ENCODE peak calls at places on chromosomes 4 and X, in nine cellular contexts. One of them, this sample, is unnamed.

GRCh38 chr4:56757270-56757746 is 64.2 kb downstream of the SPINK2 start:
- DNase-seq in GM23338: no peak
- DNase-seq in BJ: no peak
- DNase-seq in body of pancreas: no peak
- DNase-seq in uterus: no peak
- DNase-seq in heart right ventricle: no peak
- DNase-seq in fibroblast of lung: peak; percentile 73
- DNase-seq in lower lobe of right lung: no peak
- DNase-seq in PC-9: no peak
- DNase-seq in this sample: peak; percentile 68

GRCh38 chr4:6019316-6020263 is 1.4 kb upstream of the C4orf50 start:
- DNase-seq in GM23338: peak; percentile 95
- DNase-seq in BJ: no peak
- DNase-seq in body of pancreas: peak; percentile 52
- DNase-seq in uterus: no peak
- DNase-seq in heart right ventricle: no peak
- DNase-seq in fibroblast of lung: peak; percentile 29
- DNase-seq in lower lobe of right lung: no peak
- DNase-seq in PC-9: no peak
- DNase-seq in this sample: peak; percentile 13

GRCh38 chr4:26022346-26022891 is 108.4 kb downstream of the SMIM20 start:
- DNase-seq in GM23338: no peak
- DNase-seq in BJ: peak; percentile 71
- DNase-seq in body of pancreas: peak; percentile 69
- DNase-seq in uterus: no peak
- DNase-seq in heart right ventricle: no peak
- DNase-seq in fibroblast of lung: peak; percentile 88
- DNase-seq in lower lobe of right lung: no peak
- DNase-seq in PC-9: peak; percentile 81
- DNase-seq in this sample: peak; percentile 84

GRCh38 chr4:150224896-150225591 is 146.8 kb downstream of the DCLK2 start:
- DNase-seq in GM23338: peak; percentile 58
- DNase-seq in BJ: peak; percentile 98
- DNase-seq in body of pancreas: no peak
- DNase-seq in uterus: no peak
- DNase-seq in heart right ventricle: no peak
- DNase-seq in fibroblast of lung: peak; percentile 98
- DNase-seq in lower lobe of right lung: no peak
- DNase-seq in PC-9: no peak
- DNase-seq in this sample: peak; percentile 93

GRCh38 chrX:118183606-118184005 is 67.0 kb upstream of the KLHL13 start:
- DNase-seq in GM23338: peak; percentile 45
- DNase-seq in BJ: no peak
- DNase-seq in body of pancreas: no peak
- DNase-seq in uterus: no peak
- DNase-seq in heart right ventricle: no peak
- DNase-seq in fibroblast of lung: no peak
- DNase-seq in lower lobe of right lung: no peak
- DNase-seq in PC-9: no peak
- DNase-seq in this sample: no peak

GRCh38 chr4:25321703-25322102 is 9.1 kb downstream of the ZCCHC4 start:
- DNase-seq in GM23338: no peak
- DNase-seq in BJ: no peak
- DNase-seq in body of pancreas: no peak
- DNase-seq in uterus: no peak
- DNase-seq in heart right ventricle: no peak
- DNase-seq in fibroblast of lung: no peak
- DNase-seq in lower lobe of right lung: no peak
- DNase-seq in PC-9: no peak
- DNase-seq in this sample: no peak

GRCh38 chrX:53320543-53321215 is 39.3 kb upstream of the IQSEC2 start:
- DNase-seq in GM23338: peak; percentile 15
- DNase-seq in BJ: no peak
- DNase-seq in body of pancreas: peak; percentile 6
- DNase-seq in uterus: no peak
- DNase-seq in heart right ventricle: peak; percentile 15
- DNase-seq in fibroblast of lung: no peak
- DNase-seq in lower lobe of right lung: peak; percentile 48
- DNase-seq in PC-9: no peak
- DNase-seq in this sample: peak; percentile 26

GRCh38 chr4:184269879-184270430 is 52.3 kb upstream of the ENPP6 start:
- DNase-seq in GM23338: no peak
- DNase-seq in BJ: no peak
- DNase-seq in body of pancreas: no peak
- DNase-seq in uterus: no peak
- DNase-seq in heart right ventricle: no peak
- DNase-seq in fibroblast of lung: no peak
- DNase-seq in lower lobe of right lung: no peak
- DNase-seq in PC-9: no peak
- DNase-seq in this sample: no peak

GRCh38 chr4:7206856-7207567 is 14.7 kb downstream of the SORCS2 start:
- DNase-seq in GM23338: peak; percentile 46
- DNase-seq in BJ: peak; percentile 49
- DNase-seq in body of pancreas: peak; percentile 47
- DNase-seq in uterus: peak; percentile 88
- DNase-seq in heart right ventricle: peak; percentile 85
- DNase-seq in fibroblast of lung: peak; percentile 97
- DNase-seq in lower lobe of right lung: peak; percentile 80
- DNase-seq in PC-9: peak; percentile 65
- DNase-seq in this sample: peak; percentile 85

GRCh38 chrX:129655547-129656248 is 942 bp upstream of the APLN start:
- DNase-seq in GM23338: peak; percentile 55
- DNase-seq in BJ: no peak
- DNase-seq in body of pancreas: no peak
- DNase-seq in uterus: no peak
- DNase-seq in heart right ventricle: no peak
- DNase-seq in fibroblast of lung: no peak
- DNase-seq in lower lobe of right lung: no peak
- DNase-seq in PC-9: no peak
- DNase-seq in this sample: peak; percentile 25

GRCh38 chr4:7734651-7735260 is 204.9 kb downstream of the AFAP1 start:
- DNase-seq in GM23338: no peak
- DNase-seq in BJ: no peak
- DNase-seq in body of pancreas: no peak
- DNase-seq in uterus: no peak
- DNase-seq in heart right ventricle: no peak
- DNase-seq in fibroblast of lung: no peak
- DNase-seq in lower lobe of right lung: peak; percentile 76
- DNase-seq in PC-9: no peak
- DNase-seq in this sample: no peak

GRCh38 chr4:94488667-94489066 is 36.9 kb downstream of the PDLIM5 start:
- DNase-seq in GM23338: no peak
- DNase-seq in BJ: peak; percentile 82
- DNase-seq in body of pancreas: no peak
- DNase-seq in uterus: no peak
- DNase-seq in heart right ventricle: no peak
- DNase-seq in fibroblast of lung: peak; percentile 86
- DNase-seq in lower lobe of right lung: no peak
- DNase-seq in PC-9: peak; percentile 53
- DNase-seq in this sample: peak; percentile 66

GRCh38 chr4:186400676-186401075 is 134.7 kb downstream of the F11 start:
- DNase-seq in GM23338: no peak
- DNase-seq in BJ: no peak
- DNase-seq in body of pancreas: peak; percentile 62
- DNase-seq in uterus: no peak
- DNase-seq in heart right ventricle: no peak
- DNase-seq in fibroblast of lung: peak; percentile 1
- DNase-seq in lower lobe of right lung: no peak
- DNase-seq in PC-9: no peak
- DNase-seq in this sample: no peak

GRCh38 chr4:537436-538264 is 38.4 kb downstream of the TMEM271 start:
- DNase-seq in GM23338: no peak
- DNase-seq in BJ: no peak
- DNase-seq in body of pancreas: no peak
- DNase-seq in uterus: no peak
- DNase-seq in heart right ventricle: no peak
- DNase-seq in fibroblast of lung: no peak
- DNase-seq in lower lobe of right lung: peak; percentile 36
- DNase-seq in PC-9: no peak
- DNase-seq in this sample: no peak

GRCh38 chrX:13890806-13891205 is 73.9 kb upstream of the GPM6B start:
- DNase-seq in GM23338: no peak
- DNase-seq in BJ: no peak
- DNase-seq in body of pancreas: no peak
- DNase-seq in uterus: no peak
- DNase-seq in heart right ventricle: no peak
- DNase-seq in fibroblast of lung: no peak
- DNase-seq in lower lobe of right lung: no peak
- DNase-seq in PC-9: no peak
- DNase-seq in this sample: no peak

GRCh38 chr4:38069271-38069760 is 109.1 kb downstream of the PTTG2 start:
- DNase-seq in GM23338: peak; percentile 87
- DNase-seq in BJ: no peak
- DNase-seq in body of pancreas: peak; percentile 90
- DNase-seq in uterus: no peak
- DNase-seq in heart right ventricle: no peak
- DNase-seq in fibroblast of lung: peak; percentile 86
- DNase-seq in lower lobe of right lung: no peak
- DNase-seq in PC-9: no peak
- DNase-seq in this sample: no peak

DNA sequence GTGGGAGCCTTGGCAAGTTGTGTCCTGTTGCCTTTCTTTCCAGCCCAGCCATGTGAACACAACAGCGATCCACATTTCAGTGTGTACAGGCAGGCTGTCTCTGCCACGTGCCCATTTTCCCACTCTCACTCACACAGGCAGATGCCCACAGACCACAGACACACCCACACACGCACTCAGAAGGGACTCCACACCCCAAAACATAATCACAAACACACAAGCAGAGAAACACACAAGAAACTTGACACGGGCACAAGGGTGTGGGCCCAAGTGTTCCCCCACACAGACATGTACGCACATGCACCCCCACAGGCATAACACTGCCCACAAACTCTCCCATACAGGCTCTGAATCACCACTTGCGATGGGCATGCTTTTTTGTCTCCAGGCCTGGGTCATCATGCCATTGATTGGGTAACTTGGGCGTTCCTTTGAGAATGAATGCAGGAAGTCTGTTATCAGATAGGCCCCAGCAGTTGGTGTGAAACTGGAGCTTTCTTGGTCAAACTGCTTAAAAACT is 84.3 kb downstream of the NBDY start:
- DNase-seq in GM23338: no peak
- DNase-seq in BJ: no peak
- DNase-seq in body of pancreas: peak; percentile 21
- DNase-seq in uterus: no peak
- DNase-seq in heart right ventricle: no peak
- DNase-seq in fibroblast of lung: peak; percentile 78
- DNase-seq in lower lobe of right lung: no peak
- DNase-seq in PC-9: no peak
- DNase-seq in this sample: peak; percentile 26
- H3K4me3 ChIP-seq in GM23338: no peak overlapping the region
- H3K4me3 ChIP-seq in BJ: no peak overlapping the region
- H3K4me3 ChIP-seq in body of pancreas: no peak overlapping the region
- H3K4me3 ChIP-seq in uterus: no peak overlapping the region
- H3K4me3 ChIP-seq in heart right ventricle: no peak overlapping the region
- H3K4me3 ChIP-seq in fibroblast of lung: no peak overlapping the region
- H3K4me3 ChIP-seq in lower lobe of right lung: peak overlapping the region; percentile 17
- H3K4me3 ChIP-seq in PC-9: no peak overlapping the region
- H3K4me3 ChIP-seq in this sample: no peak overlapping the region

DNA sequence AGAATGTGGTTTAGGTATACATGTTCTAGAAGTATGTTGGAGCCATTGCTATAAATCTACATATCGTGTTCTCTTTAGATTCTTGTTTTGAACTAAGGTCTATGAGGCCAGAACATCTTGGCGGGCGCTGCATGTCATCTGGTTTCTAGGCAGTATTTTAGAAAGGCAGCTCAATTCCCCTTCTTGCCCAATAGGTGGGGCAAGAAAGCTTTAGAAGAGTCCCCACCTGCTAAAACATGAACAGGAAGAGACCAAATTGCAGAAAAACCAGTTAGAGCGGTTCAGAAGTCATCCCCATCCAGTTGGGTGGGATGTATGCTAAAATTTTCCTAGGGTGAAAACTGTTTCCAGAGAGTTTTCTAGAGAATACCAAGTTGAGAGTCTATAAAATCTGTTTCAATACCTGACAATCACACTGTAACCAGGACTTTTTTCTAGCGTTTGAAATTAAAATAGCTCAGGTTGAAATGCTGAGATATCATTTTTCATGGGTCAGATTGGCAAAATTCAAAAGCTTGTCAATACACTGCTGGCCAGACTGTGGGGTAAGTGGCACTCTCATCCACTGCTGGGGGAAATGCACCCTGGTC is 17.5 kb upstream of the SH3KBP1 start:
- DNase-seq in GM23338: peak; percentile 79
- DNase-seq in BJ: no peak
- DNase-seq in body of pancreas: peak; percentile 41
- DNase-seq in uterus: no peak
- DNase-seq in heart right ventricle: no peak
- DNase-seq in fibroblast of lung: peak; percentile 37
- DNase-seq in lower lobe of right lung: no peak
- DNase-seq in PC-9: peak; percentile 72
- DNase-seq in this sample: no peak
- TF ChIP-seq CTCF in GM23338: peak; percentile 63
- TF ChIP-seq CTCF in BJ: peak; percentile 74
- TF ChIP-seq CTCF in body of pancreas: peak; percentile 60
- TF ChIP-seq CTCF in uterus: peak; percentile 58
- TF ChIP-seq CTCF in heart right ventricle: peak; percentile 69
- TF ChIP-seq CTCF in fibroblast of lung: peak; percentile 60
- TF ChIP-seq CTCF in lower lobe of right lung: peak; percentile 67
- TF ChIP-seq CTCF in PC-9: peak; percentile 73
- TF ChIP-seq CTCF in this sample: peak; percentile 58

DNA sequence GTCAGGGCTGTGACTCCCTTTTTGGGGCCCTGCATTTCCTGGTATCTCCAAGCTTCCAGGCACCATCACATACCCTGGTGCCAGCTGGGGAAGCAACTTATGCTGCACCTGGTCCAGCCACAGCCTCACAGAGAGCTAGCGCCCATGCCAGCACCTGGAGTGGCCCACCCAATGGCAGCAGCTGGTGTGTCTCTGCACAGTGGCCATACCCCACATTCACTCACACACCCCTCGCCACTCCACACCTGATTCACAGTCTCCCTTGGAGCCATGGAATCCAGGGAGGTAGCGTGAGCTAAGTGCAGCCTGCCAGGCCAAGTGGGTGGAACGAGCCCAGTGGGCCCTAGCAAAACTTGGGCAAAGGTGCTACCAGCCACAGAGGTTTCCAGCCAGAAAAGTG is 56.8 kb downstream of the COX18 start:
- DNase-seq in GM23338: no peak
- DNase-seq in BJ: no peak
- DNase-seq in body of pancreas: no peak
- DNase-seq in uterus: no peak
- DNase-seq in heart right ventricle: no peak
- DNase-seq in fibroblast of lung: no peak
- DNase-seq in lower lobe of right lung: no peak
- DNase-seq in PC-9: no peak
- DNase-seq in this sample: no peak
- H3K4me3 ChIP-seq in GM23338: no peak overlapping the region
- H3K4me3 ChIP-seq in BJ: no peak overlapping the region
- H3K4me3 ChIP-seq in body of pancreas: no peak overlapping the region
- H3K4me3 ChIP-seq in uterus: no peak overlapping the region
- H3K4me3 ChIP-seq in heart right ventricle: no peak overlapping the region
- H3K4me3 ChIP-seq in fibroblast of lung: no peak overlapping the region
- H3K4me3 ChIP-seq in lower lobe of right lung: no peak overlapping the region
- H3K4me3 ChIP-seq in PC-9: no peak overlapping the region
- H3K4me3 ChIP-seq in this sample: no peak overlapping the region

DNA sequence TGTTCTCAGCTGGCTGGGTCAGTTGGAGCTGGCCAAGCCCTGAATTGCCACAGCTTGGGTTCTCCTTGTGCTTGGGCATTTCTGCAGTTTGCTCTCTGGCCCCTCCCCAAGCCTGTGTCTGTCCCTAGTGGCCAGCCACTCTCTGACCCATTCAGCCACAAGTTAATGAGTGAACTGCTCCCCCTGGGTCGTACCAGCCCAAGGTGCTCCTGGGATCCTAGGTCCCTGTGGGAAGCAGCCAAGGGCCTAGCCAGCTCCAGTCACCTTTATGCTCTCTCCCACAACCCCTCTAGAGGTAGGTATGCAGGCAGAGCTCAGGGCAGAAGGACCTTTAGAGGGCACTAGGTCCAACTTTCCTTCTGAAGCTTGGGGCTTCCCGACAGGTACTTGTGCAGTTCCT is 51.5 kb downstream of the STARD8 start:
- DNase-seq in GM23338: no peak
- DNase-seq in BJ: no peak
- DNase-seq in body of pancreas: peak; percentile 83
- DNase-seq in uterus: no peak
- DNase-seq in heart right ventricle: no peak
- DNase-seq in fibroblast of lung: no peak
- DNase-seq in lower lobe of right lung: no peak
- DNase-seq in PC-9: no peak
- DNase-seq in this sample: no peak
- TF ChIP-seq CTCF in GM23338: no peak
- TF ChIP-seq CTCF in BJ: no peak
- TF ChIP-seq CTCF in body of pancreas: peak; percentile 50
- TF ChIP-seq CTCF in uterus: no peak
- TF ChIP-seq CTCF in heart right ventricle: no peak
- TF ChIP-seq CTCF in fibroblast of lung: no peak
- TF ChIP-seq CTCF in lower lobe of right lung: no peak
- TF ChIP-seq CTCF in PC-9: no peak
- TF ChIP-seq CTCF in this sample: no peak

This sample was measured in foreskin fibroblast.